ENCODE peak calls at places on chromosomes 13 and 19, in eight cellular contexts. P is dorsolateral prefrontal cortex, I is lower lobe of right lung, G is HFF-Myc, M is left lung, J is fibroblast of pulmonary artery, D is cardiac fibroblast, V is MCF 10A. O is an unnamed sample.

GRCh38 chr13:32212420-32212819 is 102.7 kb downstream of the ZAR1L start:
- DNase-seq in P (no peak), I (no peak), G (peak; percentile 52), M (no peak), J (peak; percentile 67), D (peak; percentile 77), V (no peak), O (no peak)

GRCh38 chr19:38262585-38263268 is 1.6 kb upstream of the SPINT2 start:
- DNase-seq in P (no peak), I (no peak), G (no peak), M (no peak), J (no peak), D (peak; percentile 36), V (no peak), O (no peak)

GRCh38 chr19:3817761-3818160 is 31.6 kb upstream of the MATK start:
- DNase-seq in P (no peak), I (no peak), G (no peak), M (no peak), J (no peak), D (no peak), V (no peak), O (no peak)

GRCh38 chr13:75726313-75726712 is 90.2 kb downstream of the LMO7 start:
- DNase-seq in P (no peak), I (no peak), G (no peak), M (no peak), J (no peak), D (no peak), V (no peak), O (no peak)

GRCh38 chr19:17721821-17722220 is 2.5 kb downstream of the MAP1S start:
- DNase-seq in P (no peak), I (peak; percentile 88), G (no peak), M (peak; percentile 79), J (peak; percentile 34), D (peak; percentile 70), V (peak; percentile 25), O (no peak)

GRCh38 chr13:26991508-26992181 is 180.0 kb downstream of the USP12 start:
- DNase-seq in P (peak; percentile 68), I (no peak), G (no peak), M (peak; percentile 54), J (no peak), D (no peak), V (no peak), O (no peak)

GRCh38 chr19:35023428-35023827 is 6.8 kb upstream of the SCN1B start:
- DNase-seq in P (no peak), I (no peak), G (no peak), M (no peak), J (no peak), D (no peak), V (no peak), O (no peak)

GRCh38 chr19:43501661-43502418 is 2.7 kb downstream of the PHLDB3 start:
- DNase-seq in P (no peak), I (no peak), G (no peak), M (no peak), J (no peak), D (no peak), V (no peak), O (no peak)

DNA sequence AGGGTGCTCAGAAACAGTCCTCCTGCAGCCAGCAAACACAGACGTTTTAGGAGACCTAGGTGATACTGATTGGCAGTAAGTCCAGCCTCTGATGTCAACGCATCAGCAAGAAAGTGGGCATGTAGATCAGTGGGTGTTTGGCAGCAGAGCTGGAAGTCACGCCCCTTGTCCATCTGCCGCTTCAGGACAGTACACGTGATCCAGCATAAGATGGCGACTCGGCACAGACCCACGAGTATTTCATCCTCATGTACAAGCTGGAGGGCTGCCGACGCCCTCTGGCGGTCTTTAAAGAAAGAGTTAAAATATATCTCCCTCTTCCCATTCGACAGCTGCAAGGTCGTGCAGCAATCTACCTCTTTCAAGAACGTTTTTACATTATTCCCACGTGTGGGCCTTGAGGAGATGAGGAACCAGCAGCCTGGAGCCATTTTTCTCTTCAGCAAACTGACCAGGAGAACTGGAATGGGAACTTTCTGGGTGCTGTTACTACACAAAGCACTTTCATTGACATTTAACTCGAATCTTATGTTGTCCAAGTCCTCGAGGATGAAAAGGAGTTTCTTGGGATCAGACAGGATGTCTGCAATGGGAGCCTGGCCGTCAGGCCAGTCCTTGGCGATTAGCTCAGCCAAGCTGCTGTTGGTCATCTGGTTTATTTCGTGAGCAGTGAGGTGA is 22.3 kb downstream of the NLRP11 start:
- DNase-seq in P (no peak), I (peak; percentile 63), G (peak; percentile 10), M (peak; percentile 37), J (peak; percentile 53), D (peak; percentile 77), V (peak; percentile 83), O (no peak)
- TF ChIP-seq CTCF in P (peak; percentile 32), I (peak; percentile 38), G (peak; percentile 38), M (no peak), J (peak; percentile 23), D (peak; percentile 43), V (peak; percentile 23), O (no peak)

GRCh38 chr19:33438987-33439781 is 65.7 kb downstream of the CEBPG start:
- DNase-seq in P (peak; percentile 41), I (peak; percentile 18), G (no peak), M (peak; percentile 25), J (no peak), D (no peak), V (no peak), O (no peak)

GRCh38 chr19:33437351-33438015 is 64.0 kb downstream of the CEBPG start:
- DNase-seq in P (peak; percentile 25), I (peak; percentile 12), G (no peak), M (peak; percentile 20), J (no peak), D (no peak), V (no peak), O (no peak)

GRCh38 chr19:33440241-33440640 is 66.7 kb downstream of the CEBPG start:
- DNase-seq in P (peak; percentile 29), I (peak; percentile 20), G (no peak), M (no peak), J (no peak), D (no peak), V (no peak), O (no peak)

GRCh38 chr19:33436360-33437345 is 63.1 kb downstream of the CEBPG start:
- DNase-seq in P (peak; percentile 32), I (peak; percentile 39), G (no peak), M (peak; percentile 10), J (no peak), D (no peak), V (no peak), O (no peak)

DNA sequence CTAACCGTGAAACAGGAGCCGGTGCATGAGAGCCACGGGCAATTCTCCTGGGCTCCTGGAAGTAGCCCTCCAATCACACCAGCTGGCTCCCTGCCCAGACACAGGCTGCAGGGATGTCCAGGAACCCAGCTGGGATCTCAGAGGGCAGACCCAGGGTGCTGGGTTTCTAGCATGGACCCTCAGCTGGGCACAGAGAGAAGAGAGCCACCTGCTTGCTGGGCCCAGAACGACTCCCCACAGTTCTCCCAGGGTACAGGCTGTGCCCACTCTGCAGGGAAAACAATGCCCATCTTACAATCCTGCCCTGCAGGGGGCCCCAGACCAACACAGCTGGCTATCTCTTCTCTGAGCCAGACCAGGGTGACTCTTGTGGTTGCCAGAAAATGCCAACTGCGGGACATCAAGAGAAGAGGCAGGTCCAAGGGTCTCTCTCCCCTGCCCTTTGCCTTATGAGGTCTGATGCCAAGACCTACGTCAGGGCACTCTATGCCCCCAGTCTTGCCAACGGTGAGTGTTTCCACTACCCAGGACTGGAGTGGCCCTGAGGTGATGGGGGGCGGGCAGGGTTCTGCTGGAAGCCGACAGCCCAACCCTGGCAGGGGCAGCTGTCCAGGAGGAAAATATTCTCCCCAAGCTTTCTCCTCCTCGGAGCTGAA is 64.6 kb downstream of the CEBPG start:
- DNase-seq in P (peak; percentile 67), I (peak; percentile 28), G (no peak), M (peak; percentile 21), J (peak; percentile 29), D (no peak), V (no peak), O (no peak)
- TF ChIP-seq CTCF in P (peak; percentile 43), I (no peak), G (no peak), M (no peak), J (peak; percentile 25), D (peak; percentile 11), V (no peak), O (no peak)

DNA sequence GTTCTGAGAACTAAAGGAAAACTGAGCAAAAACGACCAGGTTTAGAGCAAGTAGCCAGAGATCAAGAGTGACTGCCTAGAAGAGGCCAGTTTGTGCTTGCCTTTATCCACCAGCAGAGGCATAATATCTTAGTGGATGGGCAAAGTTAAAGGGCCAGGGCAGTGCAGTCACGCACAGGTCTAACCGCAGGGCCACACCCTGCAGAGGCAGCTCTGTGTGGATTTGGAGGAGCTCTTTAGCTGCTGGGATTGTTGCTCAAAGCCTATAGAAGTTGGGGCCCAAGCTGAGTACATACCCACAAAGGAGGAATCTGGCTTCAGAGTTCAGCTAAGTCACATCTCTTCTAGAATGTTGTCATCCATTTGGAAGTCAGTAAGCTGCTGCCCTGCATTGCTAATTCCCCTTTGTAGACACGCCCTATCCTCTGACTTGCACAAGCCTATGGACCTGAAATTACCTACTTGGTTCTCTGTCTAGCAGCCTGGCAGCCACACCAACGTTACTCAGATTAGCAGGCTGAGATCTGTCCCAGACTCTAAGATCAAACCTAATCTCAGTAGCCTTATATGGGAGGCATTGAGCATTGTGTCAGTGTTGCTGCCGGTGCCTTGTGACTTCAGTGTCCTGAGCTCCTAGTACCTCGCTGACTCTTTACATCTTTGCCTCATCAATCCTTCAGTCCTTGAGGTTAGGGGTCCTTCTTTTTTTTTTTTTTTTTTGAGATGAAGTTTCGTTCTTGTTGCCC is 102.9 kb upstream of the STARD13 start:
- DNase-seq in P (no peak), I (no peak), G (no peak), M (no peak), J (no peak), D (peak; percentile 6), V (peak; percentile 45), O (no peak)
- TF ChIP-seq CTCF in P (no peak), I (no peak), G (peak; percentile 23), M (no peak), J (no peak), D (no peak), V (no peak), O (no peak)

GRCh38 chr13:28314879-28315278 is 176.5 kb downstream of the PAN3 start:
- DNase-seq in P (no peak), I (no peak), G (no peak), M (no peak), J (no peak), D (no peak), V (no peak), O (no peak)

GRCh38 chr13:28318418-28318995 is 176.4 kb downstream of the FLT1 start:
- DNase-seq in P (no peak), I (no peak), G (no peak), M (no peak), J (no peak), D (no peak), V (no peak), O (no peak)

GRCh38 chr13:28316841-28317240 is 178.1 kb downstream of the FLT1 start:
- DNase-seq in P (no peak), I (no peak), G (no peak), M (no peak), J (no peak), D (no peak), V (no peak), O (no peak)

GRCh38 chr13:28316129-28316528 is 177.8 kb downstream of the PAN3 start:
- DNase-seq in P (no peak), I (no peak), G (no peak), M (no peak), J (no peak), D (no peak), V (no peak), O (no peak)

DNA sequence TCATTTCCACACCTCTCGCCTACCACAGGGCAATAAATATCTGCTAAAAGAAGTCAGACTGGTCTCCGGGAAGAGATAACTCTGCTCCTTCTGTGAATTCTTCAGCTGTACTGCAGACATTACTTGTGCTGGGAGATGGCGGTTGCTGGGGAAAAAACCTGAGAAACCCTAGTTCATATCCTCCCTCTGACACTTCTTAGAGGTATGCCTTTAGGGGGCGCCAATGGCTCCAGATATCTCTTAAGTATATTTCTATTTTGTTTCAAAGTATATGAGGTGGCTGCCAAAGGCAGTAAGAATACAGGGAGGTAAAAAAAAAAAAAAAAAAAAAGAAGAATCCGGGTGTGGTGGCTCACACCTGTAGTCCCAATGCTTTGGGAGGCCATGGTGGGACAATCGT is 175.2 kb downstream of the PAN3 start:
- DNase-seq in P (no peak), I (no peak), G (no peak), M (no peak), J (peak; percentile 77), D (peak; percentile 68), V (no peak), O (no peak)
- TF ChIP-seq CTCF in P (no peak), I (peak; percentile 21), G (peak; percentile 50), M (peak; percentile 13), J (peak; percentile 43), D (peak; percentile 39), V (no peak), O (no peak)